ENCODE peak calls at places on chromosomes 3 and 15, in five cellular contexts. One of them, this sample, is unnamed.

GRCh38 chr15:99014803-99015676 is 7.4 kb upstream of the PGPEP1L start:
- DNase-seq in right lobe of liver: no peak
- DNase-seq in A549: peak
- DNase-seq in HepG2: peak
- DNase-seq in body of pancreas: peak
- DNase-seq in this sample: no peak

GRCh38 chr3:172307143-172307560 is 141.1 kb downstream of the GHSR start:
- DNase-seq in right lobe of liver: no peak
- DNase-seq in A549: peak
- DNase-seq in body of pancreas: no peak
- DNase-seq in HepG2: no peak
- DNase-seq in this sample: no peak

GRCh38 chr3:43366466-43366865 is 80.1 kb downstream of the SNRK start:
- DNase-seq in body of pancreas: no peak
- DNase-seq in HepG2: no peak
- DNase-seq in right lobe of liver: no peak
- DNase-seq in A549: no peak
- DNase-seq in this sample: no peak

GRCh38 chr3:123202451-123202850 is 708 bp downstream of the SEC22A start:
- DNase-seq in body of pancreas: no peak
- DNase-seq in A549: peak
- DNase-seq in HepG2: peak
- DNase-seq in right lobe of liver: no peak
- DNase-seq in this sample: peak

GRCh38 chr15:89845305-89845893 is 30.7 kb upstream of the ANPEP start:
- DNase-seq in right lobe of liver: no peak
- DNase-seq in A549: peak
- DNase-seq in body of pancreas: no peak
- DNase-seq in HepG2: peak
- DNase-seq in this sample: no peak

GRCh38 chr3:134375542-134376384 is 1.5 kb upstream of the AMOTL2 start:
- DNase-seq in A549: no peak
- DNase-seq in HepG2: no peak
- DNase-seq in right lobe of liver: peak
- DNase-seq in body of pancreas: no peak
- DNase-seq in this sample: no peak

GRCh38 chr15:39391230-39391629 is 189.6 kb upstream of the THBS1 start:
- DNase-seq in A549: no peak
- DNase-seq in body of pancreas: peak
- DNase-seq in HepG2: no peak
- DNase-seq in right lobe of liver: no peak
- DNase-seq in this sample: no peak

GRCh38 chr15:40244961-40245523 is 6.2 kb downstream of the PAK6 start:
- DNase-seq in right lobe of liver: peak
- DNase-seq in body of pancreas: peak
- DNase-seq in HepG2: peak
- DNase-seq in A549: no peak
- DNase-seq in this sample: no peak

GRCh38 chr15:82944038-82944437 is 8.5 kb downstream of the HOMER2 start:
- DNase-seq in right lobe of liver: no peak
- DNase-seq in A549: no peak
- DNase-seq in HepG2: no peak
- DNase-seq in body of pancreas: no peak
- DNase-seq in this sample: no peak

GRCh38 chr3:63841704-63842103 is 21.9 kb downstream of the THOC7 start:
- DNase-seq in right lobe of liver: no peak
- DNase-seq in body of pancreas: no peak
- DNase-seq in A549: no peak
- DNase-seq in HepG2: no peak
- DNase-seq in this sample: no peak

GRCh38 chr3:36786921-36787890 is 22.9 kb upstream of the DCLK3 start:
- DNase-seq in right lobe of liver: no peak
- DNase-seq in body of pancreas: peak
- DNase-seq in A549: no peak
- DNase-seq in HepG2: no peak
- DNase-seq in this sample: no peak

GRCh38 chr15:76342046-76342381 is 5.4 kb downstream of the ISL2 start:
- DNase-seq in right lobe of liver: no peak
- DNase-seq in A549: no peak
- DNase-seq in HepG2: no peak
- DNase-seq in body of pancreas: no peak
- DNase-seq in this sample: no peak

GRCh38 chr3:168251371-168251770 is 155.6 kb upstream of the GOLIM4 start:
- DNase-seq in body of pancreas: no peak
- DNase-seq in A549: no peak
- DNase-seq in HepG2: peak
- DNase-seq in right lobe of liver: no peak
- DNase-seq in this sample: peak

GRCh38 chr15:62545392-62546227 is 380.5 kb upstream of the C2CD4B start:
- DNase-seq in right lobe of liver: peak
- DNase-seq in HepG2: no peak
- DNase-seq in A549: no peak
- DNase-seq in body of pancreas: peak
- DNase-seq in this sample: no peak

GRCh38 chr15:80920271-80920699 is 69.3 kb downstream of the MESD start:
- DNase-seq in HepG2: no peak
- DNase-seq in body of pancreas: no peak
- DNase-seq in A549: no peak
- DNase-seq in right lobe of liver: no peak
- DNase-seq in this sample: no peak

GRCh38 chr3:185937689-185938374 is at the start of gene TRA2B:
- DNase-seq in A549: peak
- DNase-seq in HepG2: peak
- DNase-seq in right lobe of liver: peak
- DNase-seq in body of pancreas: peak
- DNase-seq in this sample: peak

GRCh38 chr3:141336672-141337522 is 31.4 kb upstream of the ZBTB38 start:
- DNase-seq in A549: peak
- DNase-seq in HepG2: peak
- DNase-seq in body of pancreas: peak
- DNase-seq in right lobe of liver: no peak
- DNase-seq in this sample: peak

GRCh38 chr3:71397046-71397445 is 186.5 kb downstream of the FOXP1 start:
- DNase-seq in HepG2: peak
- DNase-seq in A549: peak
- DNase-seq in body of pancreas: peak
- DNase-seq in right lobe of liver: no peak
- DNase-seq in this sample: peak

GRCh38 chr3:72255191-72255590 is 470.2 kb upstream of the PROK2 start:
- DNase-seq in HepG2: no peak
- DNase-seq in A549: no peak
- DNase-seq in right lobe of liver: no peak
- DNase-seq in body of pancreas: peak
- DNase-seq in this sample: no peak

GRCh38 chr15:80068578-80068977 is 9.1 kb downstream of the ZFAND6 start:
- DNase-seq in body of pancreas: no peak
- DNase-seq in right lobe of liver: no peak
- DNase-seq in A549: no peak
- DNase-seq in HepG2: no peak
- DNase-seq in this sample: no peak

GRCh38 chr3:159650751-159651150 is 337.9 kb upstream of the IL12A start:
- DNase-seq in right lobe of liver: no peak
- DNase-seq in A549: no peak
- DNase-seq in body of pancreas: no peak
- DNase-seq in HepG2: no peak
- DNase-seq in this sample: no peak

GRCh38 chr3:10889206-10889960 is 73.4 kb downstream of the SLC6A11 start:
- DNase-seq in A549: no peak
- DNase-seq in right lobe of liver: no peak
- DNase-seq in body of pancreas: no peak
- DNase-seq in HepG2: no peak
- DNase-seq in this sample: no peak

GRCh38 chr3:122564155-122564912 is at the start of the genes DTX3L and PARP9:
- DNase-seq in right lobe of liver: peak
- DNase-seq in body of pancreas: peak
- DNase-seq in HepG2: peak
- DNase-seq in A549: peak
- DNase-seq in this sample: peak

GRCh38 chr3:180855364-180855763 is 57.1 kb upstream of the FXR1 start:
- DNase-seq in right lobe of liver: no peak
- DNase-seq in HepG2: peak
- DNase-seq in A549: peak
- DNase-seq in body of pancreas: no peak
- DNase-seq in this sample: peak

GRCh38 chr3:71989165-71989564 is 204.2 kb upstream of the PROK2 start:
- DNase-seq in HepG2: no peak
- DNase-seq in body of pancreas: no peak
- DNase-seq in A549: peak
- DNase-seq in right lobe of liver: no peak
- DNase-seq in this sample: no peak

GRCh38 chr3:171688593-171688992 is 121.7 kb downstream of the PLD1 start:
- DNase-seq in A549: no peak
- DNase-seq in HepG2: no peak
- DNase-seq in right lobe of liver: no peak
- DNase-seq in body of pancreas: no peak
- DNase-seq in this sample: no peak

GRCh38 chr15:38886315-38887163 is 321.9 kb upstream of the RASGRP1 start:
- DNase-seq in HepG2: no peak
- DNase-seq in right lobe of liver: no peak
- DNase-seq in body of pancreas: no peak
- DNase-seq in A549: peak
- DNase-seq in this sample: no peak

GRCh38 chr3:50334339-50335075 is 6.1 kb downstream of the RASSF1 start:
- DNase-seq in right lobe of liver: no peak
- DNase-seq in body of pancreas: no peak
- DNase-seq in HepG2: no peak
- DNase-seq in A549: no peak
- DNase-seq in this sample: no peak

GRCh38 chr3:171328419-171329082 is 131.7 kb downstream of the TNIK start:
- DNase-seq in A549: peak
- DNase-seq in right lobe of liver: no peak
- DNase-seq in HepG2: peak
- DNase-seq in body of pancreas: peak
- DNase-seq in this sample: peak

GRCh38 chr3:107690522-107691138 is 167.9 kb downstream of the BBX start:
- DNase-seq in right lobe of liver: no peak
- DNase-seq in A549: peak
- DNase-seq in body of pancreas: no peak
- DNase-seq in HepG2: peak
- DNase-seq in this sample: peak

GRCh38 chr3:27093771-27094170 is 275.4 kb downstream of the NEK10 start:
- DNase-seq in body of pancreas: no peak
- DNase-seq in A549: no peak
- DNase-seq in right lobe of liver: no peak
- DNase-seq in HepG2: no peak
- DNase-seq in this sample: no peak

GRCh38 chr15:100111103-100112060 is 230.4 kb downstream of the ADAMTS17 start:
- DNase-seq in HepG2: peak
- DNase-seq in right lobe of liver: peak
- DNase-seq in A549: peak
- DNase-seq in body of pancreas: peak
- DNase-seq in this sample: peak

GRCh38 chr3:128502712-128503111 is 9.7 kb upstream of the GATA2 start:
- DNase-seq in A549: no peak
- DNase-seq in HepG2: no peak
- DNase-seq in right lobe of liver: peak
- DNase-seq in body of pancreas: no peak
- DNase-seq in this sample: no peak

GRCh38 chr3:189834462-189834861 is 203.3 kb downstream of the TP63 start:
- DNase-seq in A549: no peak
- DNase-seq in HepG2: no peak
- DNase-seq in right lobe of liver: no peak
- DNase-seq in body of pancreas: no peak
- DNase-seq in this sample: no peak
- H3K27ac ChIP-seq in A549: no peak
- H3K27ac ChIP-seq in HepG2: no peak
- H3K27ac ChIP-seq in right lobe of liver: no peak
- H3K27ac ChIP-seq in body of pancreas: no peak
- H3K27ac ChIP-seq in this sample: no peak

DNA sequence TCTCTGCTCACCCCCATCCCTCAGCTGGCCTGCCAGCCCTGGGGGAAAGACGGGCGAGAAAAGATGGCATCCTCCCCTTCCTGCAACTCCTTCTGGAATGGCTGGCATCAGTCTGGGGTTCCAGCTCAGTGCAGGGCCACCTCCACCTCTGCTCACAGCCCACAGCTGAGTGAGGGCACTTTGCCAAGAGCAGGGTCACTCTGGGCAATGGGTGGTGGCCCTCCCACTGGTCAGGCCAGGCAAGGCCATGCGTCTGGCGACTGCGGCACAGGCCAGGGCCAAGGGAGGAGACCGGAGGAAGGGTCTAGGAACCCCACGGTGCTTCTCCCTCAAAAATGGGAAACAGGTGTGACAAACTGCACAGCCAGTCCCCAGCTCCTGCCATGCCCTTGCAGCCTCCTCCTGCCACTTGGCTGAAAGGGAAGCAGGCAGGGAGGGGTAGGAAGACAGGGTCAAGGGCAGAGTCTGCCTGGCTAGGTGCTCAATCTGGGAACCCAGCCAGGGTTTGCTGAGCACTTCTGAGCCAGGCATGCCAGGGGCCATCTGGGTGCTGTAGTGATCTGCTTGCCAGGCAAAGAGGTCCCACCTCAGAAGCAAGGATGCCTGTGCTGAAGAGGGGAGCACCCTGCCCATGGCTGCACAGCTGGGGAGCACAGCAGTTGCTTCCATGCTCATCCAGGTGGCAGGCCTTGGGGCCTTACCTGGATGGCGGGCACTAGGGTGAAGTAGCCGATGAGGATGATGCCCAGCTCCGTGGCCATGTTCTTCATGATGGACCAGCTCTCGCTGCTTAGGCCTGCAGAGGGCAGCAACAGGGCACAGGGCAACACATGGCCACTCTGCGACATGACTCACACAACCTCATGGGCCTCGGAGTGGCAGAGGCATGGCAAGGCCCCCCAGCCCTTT is 41.2 kb downstream of the PTPN23 start:
- DNase-seq in right lobe of liver: peak
- DNase-seq in A549: peak
- DNase-seq in HepG2: no peak
- DNase-seq in body of pancreas: peak
- DNase-seq in this sample: no peak
- TF ChIP-seq CTCF in right lobe of liver: peak
- TF ChIP-seq CTCF in A549: peak
- TF ChIP-seq CTCF in HepG2: peak
- TF ChIP-seq CTCF in body of pancreas: peak
- TF ChIP-seq CTCF in this sample: peak

DNA sequence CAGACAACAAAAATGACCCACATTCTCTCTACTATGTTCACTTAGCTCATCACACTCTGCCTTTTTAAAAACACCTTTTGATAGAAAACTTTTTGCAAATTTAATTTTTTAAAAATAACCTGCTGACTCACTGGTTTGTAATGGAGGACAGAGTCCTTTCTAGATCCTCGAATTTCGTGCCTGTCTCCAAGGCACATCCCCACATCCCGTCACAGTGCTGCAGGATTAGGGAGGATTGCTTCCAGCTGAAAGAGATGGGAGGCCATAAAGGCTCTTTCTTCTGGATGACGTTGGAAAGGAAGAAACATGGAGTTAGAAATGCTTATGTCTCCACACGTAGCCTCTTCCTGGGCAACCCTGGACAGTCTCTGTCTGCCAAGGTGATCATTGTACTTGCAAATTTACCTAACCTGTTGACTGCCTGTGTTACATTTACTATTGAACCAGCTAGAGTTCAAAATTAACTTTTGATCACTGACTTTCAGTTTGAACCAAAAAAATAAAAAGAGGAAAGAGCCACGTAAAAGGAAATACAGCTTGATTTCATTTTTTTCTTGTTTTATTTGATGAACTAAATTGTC is 27.6 kb upstream of the VILL start:
- DNase-seq in body of pancreas: no peak
- DNase-seq in A549: no peak
- DNase-seq in HepG2: no peak
- DNase-seq in right lobe of liver: peak
- DNase-seq in this sample: no peak
- H3K27ac ChIP-seq in body of pancreas: peak
- H3K27ac ChIP-seq in A549: no peak
- H3K27ac ChIP-seq in HepG2: peak
- H3K27ac ChIP-seq in right lobe of liver: peak
- H3K27ac ChIP-seq in this sample: no peak

GRCh38 chr3:117898722-117899121 is 1135.9 kb downstream of the IGSF11 start:
- DNase-seq in A549: peak
- DNase-seq in HepG2: peak
- DNase-seq in right lobe of liver: no peak
- DNase-seq in body of pancreas: peak
- DNase-seq in this sample: peak
- TF ChIP-seq CTCF in A549: peak
- TF ChIP-seq CTCF in HepG2: peak
- TF ChIP-seq CTCF in right lobe of liver: peak
- TF ChIP-seq CTCF in body of pancreas: peak
- TF ChIP-seq CTCF in this sample: peak

This sample was measured in OCI-LY7.